ENCODE peak calls at places on chromosomes 6 and 20, in four cellular contexts. Q, T, X and E are unnamed samples.

GRCh38 chr6:128432394-128432793 is 88.0 kb downstream of the PTPRK start:
- DNase-seq in X (no peak), T (no peak), Q (peak; percentile 74), E (no peak)

GRCh38 chr20:43032459-43032858 is 157.2 kb downstream of the PTPRT start:
- DNase-seq in Q (no peak), X (no peak), T (peak; percentile 31), E (no peak)

GRCh38 chr6:14060971-14061370 is 56.6 kb upstream of the CD83 start:
- DNase-seq in Q (no peak), X (no peak), T (no peak), E (no peak)

GRCh38 chr6:156827382-156827781 is 50.2 kb downstream of the ARID1B start:
- DNase-seq in T (no peak), Q (no peak), X (no peak), E (no peak)

GRCh38 chr20:56244259-56244658 is 4.3 kb upstream of the MC3R start:
- DNase-seq in T (no peak), Q (no peak), X (no peak), E (no peak)

GRCh38 chr6:39425346-39426056 is 103.0 kb upstream of the KCNK16 start:
- DNase-seq in X (no peak), Q (no peak), T (no peak), E (no peak)

GRCh38 chr6:107490568-107491058 is 696 bp downstream of the SOBP start:
- DNase-seq in X (no peak), T (no peak), Q (no peak), E (no peak)

GRCh38 chr6:131443514-131443913 is 129.5 kb upstream of the ARG1 start:
- DNase-seq in T (no peak), Q (no peak), X (no peak), E (no peak)

GRCh38 chr20:5540091-5540490 is 210.1 kb upstream of the SHLD1 start:
- DNase-seq in Q (no peak), T (no peak), X (no peak), E (no peak)

GRCh38 chr20:60765821-60766403 is 486.1 kb upstream of the CDH4 start:
- DNase-seq in T (no peak), Q (no peak), X (no peak), E (no peak)

GRCh38 chr6:165662671-165663282 is at the start of gene PDE10A:
- DNase-seq in T (no peak), X (no peak), Q (peak; percentile 55), E (no peak)

GRCh38 chr6:33279971-33280511 is 3.1 kb downstream of the B3GALT4 start:
- DNase-seq in Q (peak; percentile 64), X (peak; percentile 93), T (peak; percentile 76), E (no peak)

GRCh38 chr6:122995930-122996796 is at the start of gene CLVS2:
- DNase-seq in T (no peak), X (no peak), Q (no peak), E (no peak)

GRCh38 chr20:62446398-62446985 is 19.2 kb upstream of the RBBP8NL start:
- DNase-seq in X (no peak), T (no peak), Q (no peak), E (no peak)

GRCh38 chr20:3364323-3365013 is 43.0 kb downstream of the DNAAF9 start:
- DNase-seq in T (no peak), X (no peak), Q (no peak), E (no peak)

GRCh38 chr6:54598787-54599309 is 247.7 kb upstream of the FAM83B start:
- DNase-seq in X (no peak), Q (no peak), T (no peak), E (no peak)

GRCh38 chr20:4720977-4721349 is 746 bp upstream of the PRND start:
- DNase-seq in X (no peak), Q (no peak), T (no peak), E (no peak)

GRCh38 chr20:46017272-46017671 is 8.6 kb downstream of the MMP9 start:
- DNase-seq in T (no peak), Q (no peak), X (no peak), E (no peak)

GRCh38 chr6:37280162-37280895 is 22.4 kb upstream of the TMEM217 start:
- DNase-seq in T (no peak), X (no peak), Q (no peak), E (no peak)

GRCh38 chr20:63645218-63645617 is 8.0 kb downstream of the STMN3 start:
- DNase-seq in X (no peak), Q (no peak), T (no peak), E (no peak)

GRCh38 chr6:25959890-25960531 is 2.6 kb upstream of the TRIM38 start:
- DNase-seq in X (no peak), Q (peak; percentile 35), T (no peak), E (no peak)

GRCh38 chr6:169970306-169970988 is 219.0 kb downstream of the ERMARD start:
- DNase-seq in T (no peak), Q (no peak), X (no peak), E (no peak)

GRCh38 chr6:85453490-85453889 is 3.6 kb downstream of the NT5E start:
- DNase-seq in X (no peak), T (no peak), Q (no peak), E (no peak)

GRCh38 chr6:47407295-47408281 is 70.0 kb upstream of the CD2AP start:
- DNase-seq in Q (no peak), T (no peak), X (no peak), E (no peak)

GRCh38 chr6:32835167-32835893 is 3.2 kb downstream of the TAP2 start:
- DNase-seq in Q (no peak), X (no peak), T (no peak), E (no peak)

GRCh38 chr6:42571611-42572342 is 7.9 kb downstream of the UBR2 start:
- DNase-seq in T (no peak), X (no peak), Q (no peak), E (no peak)

GRCh38 chr20:62269378-62269777 is 31.1 kb downstream of the OSBPL2 start:
- DNase-seq in X (no peak), Q (no peak), T (no peak), E (no peak)

GRCh38 chr20:41050361-41051019 is 21.9 kb downstream of the TOP1 start:
- DNase-seq in T (peak; percentile 66), Q (peak; percentile 68), X (no peak), E (no peak)

GRCh38 chr20:47854687-47855212 is 69.5 kb upstream of the SULF2 start:
- DNase-seq in X (peak; percentile 69), T (peak; percentile 18), Q (peak; percentile 41), E (no peak)

GRCh38 chr6:72084992-72085569 is 198.7 kb downstream of the RIMS1 start:
- DNase-seq in X (no peak), T (no peak), Q (peak; percentile 18), E (no peak)

GRCh38 chr6:16148498-16148897 is 19.6 kb downstream of the MYLIP start:
- DNase-seq in T (no peak), Q (no peak), X (peak; percentile 32), E (no peak)

GRCh38 chr6:52876056-52876787 is 33.3 kb downstream of the GSTA3 start:
- DNase-seq in Q (peak; percentile 18), T (no peak), X (peak; percentile 18), E (no peak)

GRCh38 chr20:19407731-19408130 is 195.3 kb downstream of the SLC24A3 start:
- DNase-seq in X (no peak), T (no peak), Q (no peak), E (no peak)

GRCh38 chr20:7772376-7772775 is 167.9 kb downstream of the HAO1 start:
- DNase-seq in T (no peak), X (no peak), Q (peak; percentile 53), E (no peak)

GRCh38 chr20:10060223-10060622 is 25.4 kb downstream of the ANKEF1 start:
- DNase-seq in X (no peak), T (no peak), Q (no peak), E (no peak)

GRCh38 chr6:148491638-148492210 is 149.1 kb downstream of the SASH1 start:
- DNase-seq in Q (peak; percentile 57), T (no peak), X (no peak), E (no peak)
- TF ChIP-seq BHLHE40 in Q (no peak), T (no peak), X (no peak), E (no peak)

GRCh38 chr6:28977351-28978136 is 27.6 kb downstream of the ZNF311 start:
- DNase-seq in T (no peak), Q (peak; percentile 50), X (no peak), E (no peak)
- H2AFZ ChIP-seq in T (peak overlapping the region; percentile 87), Q (peak overlapping the region; percentile 87), X (no peak overlapping the region), E (peak overlapping the region; percentile 41)

GRCh38 chr6:139027620-139028182 is 844 bp upstream of the ABRACL start:
- DNase-seq in X (no peak), T (no peak), Q (peak; percentile 63), E (peak; percentile 36)
- TF ChIP-seq BHLHE40 in X (no peak), T (no peak), Q (peak; percentile 27), E (peak; percentile 76)

GRCh38 chr6:27851440-27851839 is 60.8 kb downstream of the OR2B2 start:
- DNase-seq in T (no peak), Q (no peak), X (no peak), E (no peak)
- H2AFZ ChIP-seq in T (no peak overlapping the region), Q (no peak overlapping the region), X (no peak overlapping the region), E (no peak overlapping the region)

GRCh38 chr20:57785720-57786119 is 75.9 kb upstream of the PMEPA1 start:
- DNase-seq in X (no peak), T (no peak), Q (no peak), E (no peak)
- TF ChIP-seq BHLHE40 in X (no peak), T (no peak), Q (no peak), E (peak; percentile 20)